ENCODE peak calls at places on chromosomes 11 and 22, in nine cellular contexts. X is RWPE1, R is mesendoderm, O is gastrocnemius medialis, N is IMR-90, S is ovary, J is stomach, G is substantia nigra, Y is endothelial cell of umbilical vein. B is an unnamed sample.

GRCh38 chr11:86515297-86516094 is 140.8 kb downstream of the CCDC81 start:
- DNase-seq in X (peak), R (peak), O (no peak), N (peak), S (no peak), J (no peak), G (no peak), Y (peak), B (peak)

GRCh38 chr11:77361184-77361583 is 59.7 kb upstream of the GDPD4 start:
- DNase-seq in X (peak), R (peak), O (no peak), N (peak), S (no peak), J (no peak), G (no peak), Y (no peak), B (no peak)

GRCh38 chr22:26975381-26975780 is 318.0 kb downstream of the MIAT start:
- DNase-seq in X (peak), R (no peak), O (no peak), N (no peak), S (no peak), J (no peak), G (no peak), Y (no peak), B (no peak)

GRCh38 chr11:2269601-2270321 is 627 bp downstream of the ASCL2 start:
- DNase-seq in X (peak), R (peak), O (no peak), N (peak), S (no peak), J (peak), G (no peak), Y (peak), B (peak)

GRCh38 chr11:74749127-74749964 is 697 bp downstream of the RNF169 start:
- DNase-seq in X (peak), R (peak), O (no peak), N (peak), S (peak), J (peak), G (no peak), Y (peak), B (no peak)

GRCh38 chr11:17273668-17274321 is 2.7 kb upstream of the NUCB2 start:
- DNase-seq in X (no peak), R (peak), O (no peak), N (no peak), S (no peak), J (no peak), G (no peak), Y (no peak), B (no peak)

GRCh38 chr11:47606731-47607130 is 12.5 kb upstream of the C1QTNF4 start:
- DNase-seq in X (no peak), R (peak), O (no peak), N (peak), S (no peak), J (no peak), G (no peak), Y (no peak), B (no peak)

GRCh38 chr11:119403021-119403420 is 20.0 kb downstream of the THY1 start:
- DNase-seq in X (no peak), R (no peak), O (no peak), N (peak), S (no peak), J (no peak), G (no peak), Y (no peak), B (no peak)

GRCh38 chr11:73760066-73760679 is 701 bp downstream of the RAB6A start:
- DNase-seq in X (peak), R (peak), O (peak), N (peak), S (peak), J (peak), G (peak), Y (peak), B (peak)

GRCh38 chr11:132942611-132943324 is 589.5 kb downstream of the OPCML start:
- DNase-seq in X (no peak), R (peak), O (no peak), N (no peak), S (no peak), J (no peak), G (no peak), Y (no peak), B (no peak)

GRCh38 chr22:24434472-24435322 is 7.3 kb downstream of the ADORA2A start:
- DNase-seq in X (no peak), R (no peak), O (no peak), N (no peak), S (no peak), J (peak), G (no peak), Y (no peak), B (peak)

GRCh38 chr11:44229664-44230063 is 80.3 kb downstream of the ALX4 start:
- DNase-seq in X (no peak), R (no peak), O (no peak), N (peak), S (no peak), J (no peak), G (no peak), Y (no peak), B (no peak)

GRCh38 chr11:122451911-122452310 is 203.6 kb upstream of the UBASH3B start:
- DNase-seq in X (no peak), R (no peak), O (no peak), N (no peak), S (no peak), J (no peak), G (no peak), Y (no peak), B (no peak)

GRCh38 chr22:50220603-50221409 is 20.0 kb downstream of the SELENOO start:
- DNase-seq in X (no peak), R (no peak), O (no peak), N (no peak), S (peak), J (no peak), G (no peak), Y (no peak), B (no peak)

GRCh38 chr11:108913204-108913603 is 248.3 kb downstream of the DDX10 start:
- DNase-seq in X (no peak), R (peak), O (no peak), N (no peak), S (no peak), J (no peak), G (no peak), Y (no peak), B (no peak)

GRCh38 chr11:88175004-88175706 is at the start of gene RAB38:
- DNase-seq in X (peak), R (peak), O (no peak), N (peak), S (peak), J (peak), G (no peak), Y (no peak), B (peak)

GRCh38 chr22:44127353-44127752 is 53.4 kb upstream of the PARVG start:
- DNase-seq in X (no peak), R (no peak), O (no peak), N (no peak), S (no peak), J (no peak), G (no peak), Y (peak), B (no peak)

GRCh38 chr11:28107331-28107725 is 628 bp downstream of the KIF18A start:
- DNase-seq in X (peak), R (peak), O (no peak), N (peak), S (no peak), J (no peak), G (no peak), Y (peak), B (no peak)

GRCh38 chr22:21033895-21034294 is 1.5 kb upstream of the SLC7A4 start:
- DNase-seq in X (no peak), R (no peak), O (no peak), N (no peak), S (no peak), J (no peak), G (no peak), Y (no peak), B (no peak)

GRCh38 chr11:120061036-120061760 is 76.7 kb downstream of the TRIM29 start:
- DNase-seq in X (peak), R (no peak), O (no peak), N (no peak), S (no peak), J (no peak), G (no peak), Y (no peak), B (no peak)

GRCh38 chr22:40258463-40259046 is 80.8 kb downstream of the TNRC6B start:
- DNase-seq in X (peak), R (no peak), O (no peak), N (peak), S (no peak), J (no peak), G (no peak), Y (peak), B (no peak)

GRCh38 chr22:43031617-43032016 is 16.7 kb upstream of the PACSIN2 start:
- DNase-seq in X (no peak), R (peak), O (no peak), N (no peak), S (no peak), J (no peak), G (no peak), Y (no peak), B (no peak)

GRCh38 chr11:69209038-69209350 is 53.3 kb downstream of the SMIM38 start:
- DNase-seq in X (no peak), R (no peak), O (no peak), N (no peak), S (no peak), J (no peak), G (no peak), Y (no peak), B (no peak)

GRCh38 chr11:35398881-35399280 is 20.5 kb downstream of the SLC1A2 start:
- DNase-seq in X (no peak), R (no peak), O (no peak), N (peak), S (no peak), J (no peak), G (no peak), Y (no peak), B (no peak)

GRCh38 chr11:35404397-35404775 is 15.0 kb downstream of the SLC1A2 start:
- DNase-seq in X (no peak), R (peak), O (no peak), N (peak), S (no peak), J (peak), G (no peak), Y (peak), B (peak)

GRCh38 chr11:35407041-35407440 is 12.3 kb downstream of the SLC1A2 start:
- DNase-seq in X (no peak), R (no peak), O (no peak), N (no peak), S (no peak), J (no peak), G (no peak), Y (no peak), B (no peak)

GRCh38 chr11:35402751-35403454 is 16.5 kb downstream of the SLC1A2 start:
- DNase-seq in X (no peak), R (peak), O (no peak), N (no peak), S (no peak), J (no peak), G (no peak), Y (no peak), B (no peak)

GRCh38 chr11:35403765-35404396 is 15.5 kb downstream of the SLC1A2 start:
- DNase-seq in X (no peak), R (no peak), O (no peak), N (no peak), S (no peak), J (no peak), G (no peak), Y (no peak), B (no peak)
- H3K27ac ChIP-seq in X (no peak), R (peak), O (no peak), N (no peak), S (no peak), J (peak), G (no peak), Y (no peak), B (no peak)

GRCh38 chr11:62435741-62436485 is 17.1 kb downstream of the SCGB1A1 start:
- DNase-seq in X (no peak), R (no peak), O (no peak), N (no peak), S (no peak), J (no peak), G (no peak), Y (no peak), B (peak)

GRCh38 chr11:62438641-62439040 is 19.8 kb downstream of the SCGB1A1 start:
- DNase-seq in X (no peak), R (no peak), O (no peak), N (no peak), S (no peak), J (no peak), G (no peak), Y (no peak), B (no peak)

GRCh38 chr11:62443390-62444201 is 24.8 kb downstream of the SCGB1A1 start:
- DNase-seq in X (no peak), R (no peak), O (peak), N (no peak), S (peak), J (no peak), G (no peak), Y (no peak), B (peak)

GRCh38 chr11:62437616-62438015 is 18.8 kb downstream of the SCGB1A1 start:
- DNase-seq in X (no peak), R (no peak), O (no peak), N (no peak), S (no peak), J (no peak), G (no peak), Y (no peak), B (no peak)

DNA sequence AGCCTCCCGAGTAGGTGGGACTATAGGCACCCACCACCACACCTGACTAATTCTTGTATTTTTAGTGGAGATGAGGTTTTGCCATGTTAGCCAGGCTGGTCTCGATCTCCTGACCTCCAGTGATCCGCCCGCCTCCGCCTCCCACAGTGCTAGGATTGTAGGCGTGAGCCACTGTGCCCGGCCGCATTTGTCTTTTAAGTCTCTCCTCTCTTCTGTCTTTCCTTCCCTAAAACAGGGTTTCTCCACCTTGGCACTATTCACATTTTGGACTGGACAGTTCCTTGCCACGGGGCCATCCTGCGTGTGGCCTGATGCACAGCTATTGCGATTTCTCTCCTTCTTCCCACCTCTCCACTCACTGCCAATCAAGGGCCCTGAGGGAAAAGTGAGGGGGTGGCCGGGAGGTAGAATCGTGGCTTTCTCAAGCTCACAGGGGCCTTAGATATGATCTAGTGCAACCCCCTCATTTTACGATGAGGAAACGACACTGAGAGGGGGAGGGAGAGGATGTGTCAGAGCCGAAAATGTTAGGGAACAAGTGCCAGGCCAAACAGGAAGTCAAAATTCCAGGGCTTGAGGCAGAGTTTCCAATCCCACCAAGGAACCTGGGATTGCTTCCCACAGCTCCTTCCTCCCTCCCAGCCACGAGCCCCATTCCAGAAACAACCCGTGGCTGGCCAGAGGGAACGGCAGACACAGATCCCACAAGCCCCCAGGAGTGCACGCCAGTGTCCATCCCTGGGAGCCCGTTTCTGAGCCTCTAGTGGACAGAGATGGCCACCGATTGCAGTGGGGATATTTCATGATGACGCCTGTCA is 21.2 kb downstream of the SCGB1A1 start:
- DNase-seq in X (no peak), R (no peak), O (no peak), N (peak), S (peak), J (no peak), G (no peak), Y (peak), B (peak)
- H3K27ac ChIP-seq in X (peak), R (no peak), O (peak), N (peak), S (peak), J (peak), G (no peak), Y (no peak), B (peak)

DNA sequence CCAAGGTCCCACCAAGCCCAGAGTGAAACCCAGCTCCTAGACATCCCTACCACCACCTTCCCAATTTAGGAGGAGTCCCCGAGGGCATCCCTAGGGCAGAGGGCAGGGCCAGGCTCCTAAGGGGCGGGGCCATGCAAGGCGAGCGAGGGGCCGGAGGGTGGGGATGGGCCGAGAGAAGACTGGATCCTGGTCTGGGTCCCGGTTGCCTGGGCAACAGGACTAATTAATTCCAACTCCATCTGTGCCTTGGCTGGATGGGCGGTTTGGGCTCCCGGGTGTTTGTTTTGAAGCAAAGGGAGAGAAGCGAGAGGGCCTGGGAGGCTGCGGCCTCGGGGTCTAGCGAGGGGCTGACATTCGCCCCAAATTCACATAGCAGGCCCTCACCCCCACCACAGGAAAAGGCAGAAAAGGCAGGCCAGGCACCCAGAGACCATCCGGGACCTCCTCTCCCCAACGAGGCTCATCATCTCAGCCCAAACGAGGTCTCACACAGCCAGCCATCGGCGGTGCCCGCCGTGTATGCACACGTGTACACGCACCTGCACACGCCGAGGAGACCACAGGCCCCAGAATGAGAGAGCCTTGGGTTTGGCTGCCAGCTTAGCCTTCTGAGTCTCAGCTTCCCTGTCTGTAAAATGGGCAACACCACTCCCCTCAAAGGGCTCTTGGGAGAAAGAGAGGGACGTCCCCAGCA is 23.9 kb downstream of the ELFN2 start:
- DNase-seq in X (no peak), R (no peak), O (no peak), N (no peak), S (no peak), J (no peak), G (no peak), Y (no peak), B (no peak)
- H3K27ac ChIP-seq in X (no peak), R (no peak), O (no peak), N (no peak), S (no peak), J (no peak), G (no peak), Y (no peak), B (no peak)

DNA sequence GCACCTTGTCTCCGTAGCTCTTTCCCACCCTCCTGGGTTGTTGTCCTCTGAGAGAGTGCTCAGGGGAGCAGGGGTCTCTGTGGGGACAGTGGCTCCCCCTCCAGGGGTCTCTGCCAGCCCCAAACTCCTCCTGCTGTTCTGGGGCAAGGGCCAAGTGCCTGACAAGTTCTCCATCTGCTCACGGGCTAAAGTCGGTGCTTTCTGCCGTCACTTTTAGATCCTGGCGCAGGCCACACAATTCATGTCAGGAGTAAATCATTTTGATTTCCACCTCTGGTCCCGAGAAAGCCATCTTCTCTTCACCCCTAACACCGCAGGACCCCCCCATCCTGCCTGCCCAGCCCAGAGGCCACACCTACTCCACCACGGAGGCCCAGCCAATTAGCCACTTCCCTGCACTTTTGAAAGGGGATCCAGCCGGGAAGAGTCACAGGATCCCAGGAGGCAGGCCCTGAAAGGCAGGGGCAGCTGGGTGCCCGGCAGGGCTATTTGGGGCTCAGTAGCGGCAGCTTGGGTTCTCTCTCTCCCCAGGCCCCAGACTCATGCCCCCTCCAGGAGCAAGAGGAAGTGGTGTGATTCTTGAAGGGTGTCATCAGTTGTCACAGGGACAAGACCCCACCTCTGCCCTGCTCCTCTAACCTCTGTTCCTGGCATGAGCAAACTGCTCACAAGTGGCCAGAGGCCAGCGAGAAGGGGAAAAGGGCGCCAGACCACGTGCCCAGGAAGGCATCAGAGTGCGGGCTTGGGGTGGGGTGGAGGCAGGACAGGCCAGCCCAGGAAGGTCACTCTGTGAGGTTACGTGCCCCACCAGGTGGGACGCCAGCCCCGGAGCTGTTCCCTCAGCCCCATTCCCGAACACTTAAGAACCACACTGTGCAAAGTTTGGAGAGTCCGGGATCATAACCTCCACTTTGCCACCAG is 1.3 kb downstream of the MACROD1 start:
- DNase-seq in X (no peak), R (peak), O (peak), N (no peak), S (no peak), J (peak), G (no peak), Y (no peak), B (no peak)
- H3K27ac ChIP-seq in X (peak), R (no peak), O (peak), N (no peak), S (peak), J (peak), G (peak), Y (no peak), B (peak)

GRCh38 chr11:5690216-5690615 is 626 bp downstream of the TRIM22 start:
- DNase-seq in X (no peak), R (peak), O (no peak), N (peak), S (no peak), J (no peak), G (no peak), Y (peak), B (no peak)

GRCh38 chr11:5690736-5691135 is 1.1 kb downstream of the TRIM22 start:
- DNase-seq in X (no peak), R (no peak), O (no peak), N (peak), S (peak), J (no peak), G (no peak), Y (peak), B (no peak)

GRCh38 chr11:5691963-5692358 is 2.4 kb downstream of the TRIM22 start:
- DNase-seq in X (no peak), R (no peak), O (no peak), N (no peak), S (no peak), J (no peak), G (no peak), Y (no peak), B (no peak)

GRCh38 chr11:5688482-5688881 is 1.1 kb upstream of the TRIM22 start:
- DNase-seq in X (no peak), R (no peak), O (no peak), N (no peak), S (no peak), J (no peak), G (no peak), Y (no peak), B (no peak)

DNA sequence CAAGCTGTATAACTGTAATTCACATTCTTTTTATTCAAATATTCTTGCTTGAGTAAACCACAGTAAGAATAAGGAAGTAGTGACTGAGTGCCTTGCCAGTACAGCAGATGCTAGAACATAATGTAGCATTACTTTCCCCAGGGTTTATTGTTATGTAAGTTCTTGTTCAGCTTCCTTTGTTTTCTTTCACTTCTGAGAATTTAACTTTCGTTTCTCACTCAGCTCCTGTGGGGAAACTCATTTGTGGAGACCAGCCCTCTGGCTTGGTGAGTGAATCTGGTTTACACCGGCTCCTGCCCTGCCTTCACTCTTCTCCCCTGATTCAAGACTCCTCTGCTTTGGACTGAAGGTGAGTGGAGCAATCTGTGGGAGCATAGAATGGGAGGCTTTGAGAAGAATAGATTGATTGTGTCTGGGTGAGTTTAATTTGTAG is at the start of gene TRIM22:
- DNase-seq in X (peak), R (peak), O (peak), N (peak), S (peak), J (peak), G (peak), Y (peak), B (peak)
- H3K27ac ChIP-seq in X (no peak), R (no peak), O (peak), N (peak), S (peak), J (peak), G (peak), Y (peak), B (peak)

GRCh38 chr22:25779890-25780289 is 37.9 kb downstream of the MYO18B start:
- DNase-seq in X (no peak), R (no peak), O (no peak), N (no peak), S (no peak), J (no peak), G (no peak), Y (no peak), B (no peak)
- H3K27ac ChIP-seq in X (no peak), R (no peak), O (no peak), N (no peak), S (no peak), J (no peak), G (no peak), Y (no peak), B (no peak)

B was measured in uterus.